ENCODE peak calls at places on chromosomes 3 and 15, in five cellular contexts. One of them, this sample, is unnamed. For H3K9me3 and H3K36me3, the result is how much of the 10 kb centered on the place peaks cover.

GRCh38 chr3:123329636-123330340 is 119.1 kb downstream of the ADCY5 start:
- DNase-seq in ascending aorta: no peak
- DNase-seq in heart right ventricle: no peak
- DNase-seq in adrenal gland: peak
- DNase-seq in neural progenitor cell: no peak
- DNase-seq in this sample: no peak

GRCh38 chr3:122921791-122922651 is 105.5 kb downstream of the SEMA5B start:
- DNase-seq in ascending aorta: peak
- DNase-seq in heart right ventricle: no peak
- DNase-seq in adrenal gland: no peak
- DNase-seq in neural progenitor cell: peak
- DNase-seq in this sample: no peak

GRCh38 chr15:57950381-57950946 is 115.0 kb downstream of the ALDH1A2 start:
- DNase-seq in ascending aorta: no peak
- DNase-seq in heart right ventricle: no peak
- DNase-seq in adrenal gland: no peak
- DNase-seq in neural progenitor cell: no peak
- DNase-seq in this sample: peak

GRCh38 chr3:169710619-169711018 is 47.1 kb upstream of the MECOM start:
- DNase-seq in ascending aorta: no peak
- DNase-seq in heart right ventricle: no peak
- DNase-seq in adrenal gland: no peak
- DNase-seq in neural progenitor cell: no peak
- DNase-seq in this sample: no peak

GRCh38 chr3:171526146-171526545 is 65.9 kb upstream of the TNIK start:
- DNase-seq in ascending aorta: no peak
- DNase-seq in heart right ventricle: no peak
- DNase-seq in adrenal gland: no peak
- DNase-seq in neural progenitor cell: no peak
- DNase-seq in this sample: no peak

GRCh38 chr15:37096878-37097568 is 3.3 kb downstream of the MEIS2 start:
- DNase-seq in ascending aorta: no peak
- DNase-seq in heart right ventricle: no peak
- DNase-seq in adrenal gland: no peak
- DNase-seq in neural progenitor cell: peak
- DNase-seq in this sample: peak

GRCh38 chr3:189324538-189325138 is 152.9 kb downstream of the TPRG1 start:
- DNase-seq in ascending aorta: peak
- DNase-seq in heart right ventricle: peak
- DNase-seq in adrenal gland: peak
- DNase-seq in neural progenitor cell: no peak
- DNase-seq in this sample: no peak

GRCh38 chr3:24145981-24146822 is 201.1 kb downstream of the NR1D2 start:
- DNase-seq in ascending aorta: peak
- DNase-seq in heart right ventricle: no peak
- DNase-seq in adrenal gland: no peak
- DNase-seq in neural progenitor cell: no peak
- DNase-seq in this sample: peak

GRCh38 chr3:117409256-117409655 is 699.7 kb downstream of the TUSC7 start:
- DNase-seq in ascending aorta: no peak
- DNase-seq in heart right ventricle: no peak
- DNase-seq in adrenal gland: no peak
- DNase-seq in neural progenitor cell: no peak
- DNase-seq in this sample: no peak

GRCh38 chr3:158455406-158455805 is 115.6 kb upstream of the MLF1 start:
- DNase-seq in ascending aorta: no peak
- DNase-seq in heart right ventricle: no peak
- DNase-seq in adrenal gland: no peak
- DNase-seq in neural progenitor cell: no peak
- DNase-seq in this sample: no peak

GRCh38 chr3:174125267-174125844 is 727.8 kb downstream of the NLGN1 start:
- DNase-seq in ascending aorta: no peak
- DNase-seq in heart right ventricle: peak
- DNase-seq in adrenal gland: no peak
- DNase-seq in neural progenitor cell: peak
- DNase-seq in this sample: peak

GRCh38 chr15:40256642-40257235 is 17.9 kb downstream of the PAK6 start:
- DNase-seq in ascending aorta: no peak
- DNase-seq in heart right ventricle: no peak
- DNase-seq in adrenal gland: peak
- DNase-seq in neural progenitor cell: no peak
- DNase-seq in this sample: peak
- H3K9me3 ChIP-seq in ascending aorta: under half
- H3K9me3 ChIP-seq in heart right ventricle: under half
- H3K9me3 ChIP-seq in adrenal gland: under half
- H3K9me3 ChIP-seq in neural progenitor cell: under half
- H3K9me3 ChIP-seq in this sample: under half

DNA sequence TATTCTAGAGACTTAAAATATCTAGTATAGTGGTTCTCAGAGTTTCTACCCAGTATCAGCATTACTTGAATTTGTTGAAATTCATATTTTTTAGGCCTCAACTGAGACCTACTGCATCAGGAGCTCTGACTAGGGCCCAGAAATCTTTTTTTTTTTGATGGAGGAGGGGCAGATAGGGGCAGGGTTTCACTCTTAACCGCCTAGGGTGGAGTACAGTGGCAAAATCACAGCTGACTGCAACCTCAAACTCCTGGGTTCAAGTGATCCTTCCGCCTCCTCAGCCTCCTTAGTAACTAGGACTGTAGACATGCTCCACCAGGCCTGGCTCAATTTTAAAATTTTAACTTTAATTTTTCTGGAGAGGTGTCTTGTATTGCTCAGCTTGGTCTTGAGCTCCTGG is 36.6 kb downstream of the CHD2 start:
- DNase-seq in ascending aorta: no peak
- DNase-seq in heart right ventricle: no peak
- DNase-seq in adrenal gland: no peak
- DNase-seq in neural progenitor cell: no peak
- DNase-seq in this sample: no peak
- H3K36me3 ChIP-seq in ascending aorta: half or more
- H3K36me3 ChIP-seq in heart right ventricle: under half
- H3K36me3 ChIP-seq in adrenal gland: half or more
- H3K36me3 ChIP-seq in neural progenitor cell: half or more
- H3K36me3 ChIP-seq in this sample: half or more

DNA sequence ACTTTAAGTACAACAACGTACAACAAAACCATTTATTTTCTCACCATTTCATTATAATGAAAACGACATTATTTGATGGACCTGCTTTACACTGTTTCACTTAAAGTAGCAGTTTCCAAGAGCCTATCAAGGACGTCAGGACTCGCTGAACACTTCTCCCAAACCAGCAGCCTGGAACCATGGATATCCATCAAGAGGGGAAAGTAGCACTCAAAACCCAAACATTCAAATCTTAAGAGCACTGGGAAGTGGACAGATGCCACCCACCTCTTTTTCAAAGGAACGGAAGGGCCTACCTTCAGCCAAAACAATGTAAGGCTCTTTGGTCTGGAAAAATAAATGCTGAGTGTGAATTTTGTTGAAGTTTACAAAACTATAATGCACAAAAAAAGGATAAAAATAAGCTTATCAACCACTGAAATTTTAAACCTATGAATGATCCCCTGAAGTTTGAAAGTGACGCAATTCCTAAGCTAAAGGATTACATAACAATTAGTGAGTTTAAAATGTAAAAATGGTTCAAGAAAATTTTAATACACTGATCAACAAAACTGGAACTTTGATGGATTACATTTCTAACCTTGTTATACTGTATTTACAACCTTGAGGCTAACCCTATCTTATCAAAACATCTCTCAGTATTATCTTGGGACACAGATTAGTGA is 4.6 kb downstream of the PIK3R4 start:
- DNase-seq in ascending aorta: no peak
- DNase-seq in heart right ventricle: no peak
- DNase-seq in adrenal gland: no peak
- DNase-seq in neural progenitor cell: no peak
- DNase-seq in this sample: no peak
- H3K4me3 ChIP-seq in ascending aorta: no peak
- H3K4me3 ChIP-seq in heart right ventricle: no peak
- H3K4me3 ChIP-seq in adrenal gland: no peak
- H3K4me3 ChIP-seq in neural progenitor cell: peak
- H3K4me3 ChIP-seq in this sample: no peak

DNA sequence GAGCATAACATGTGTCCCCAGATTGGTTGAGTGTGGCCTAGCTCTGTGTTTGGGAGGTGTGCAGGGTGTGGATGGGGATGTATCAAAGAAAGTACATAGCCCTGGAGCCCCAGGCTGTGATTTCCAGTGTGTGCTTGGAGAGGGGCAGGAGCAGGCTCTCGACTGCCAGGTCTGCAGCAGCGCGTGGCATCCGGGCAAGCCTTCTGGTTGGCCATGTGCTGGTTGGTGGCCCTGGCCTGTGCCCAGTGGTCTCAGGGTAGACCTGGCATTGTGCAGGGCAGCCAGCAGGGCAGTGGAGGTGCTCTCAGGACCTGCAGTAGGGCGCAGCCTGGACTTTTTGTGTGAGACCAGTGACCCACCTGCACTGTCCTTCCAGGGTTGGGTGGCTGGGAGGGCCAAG is 231.5 kb downstream of the UBE3A start:
- DNase-seq in ascending aorta: no peak
- DNase-seq in heart right ventricle: no peak
- DNase-seq in adrenal gland: no peak
- DNase-seq in neural progenitor cell: no peak
- DNase-seq in this sample: no peak
- H3K9me3 ChIP-seq in ascending aorta: under half
- H3K9me3 ChIP-seq in heart right ventricle: half or more
- H3K9me3 ChIP-seq in adrenal gland: under half
- H3K9me3 ChIP-seq in neural progenitor cell: under half
- H3K9me3 ChIP-seq in this sample: under half

This sample was measured in WERI-Rb-1.